ENCODE peak calls at places on chromosomes 12 and 14, in five cellular contexts. F is IMR-90, I is H9, S is mesendoderm, L is neuronal stem cell. E is an unnamed sample. For H3K79me1, the result is how much of the 10 kb centered on the place peaks cover.

GRCh38 chr12:60266381-60266852 is 670.6 kb downstream of the SLC16A7 start:
- DNase-seq in F (peak), I (no peak), S (no peak), L (no peak), E (peak)

GRCh38 chr12:50482566-50482965 is 22.2 kb upstream of the DIP2B start:
- DNase-seq in F (peak), I (no peak), S (no peak), L (no peak), E (no peak)

GRCh38 chr12:85993746-85994145 is 119.7 kb downstream of the NTS start:
- DNase-seq in F (no peak), I (no peak), S (no peak), L (no peak), E (no peak)

GRCh38 chr14:22510527-22511110 is 78.4 kb downstream of the DAD1 start:
- DNase-seq in F (peak), I (no peak), S (no peak), L (no peak), E (peak)

GRCh38 chr12:25208554-25208953 is 13.5 kb downstream of the ETFRF1 start:
- DNase-seq in F (no peak), I (no peak), S (peak), L (no peak), E (no peak)

GRCh38 chr14:101709962-101710891 is 51.3 kb upstream of the PPP2R5C start:
- DNase-seq in F (no peak), I (peak), S (peak), L (no peak), E (no peak)

GRCh38 chr14:87181288-87181687 is 811.7 kb downstream of the GALC start:
- DNase-seq in F (no peak), I (no peak), S (no peak), L (no peak), E (no peak)

GRCh38 chr12:58888131-58888783 is 32.0 kb downstream of the LRIG3 start:
- DNase-seq in F (peak), I (no peak), S (no peak), L (no peak), E (no peak)

GRCh38 chr12:77644915-77645605 is 185.6 kb upstream of the NAV3 start:
- DNase-seq in F (no peak), I (no peak), S (peak), L (no peak), E (no peak)

GRCh38 chr12:52612431-52613290 is 5.7 kb downstream of the KRT73 start:
- DNase-seq in F (no peak), I (no peak), S (peak), L (no peak), E (no peak)

GRCh38 chr14:87102979-87103378 is 890.0 kb downstream of the GALC start:
- DNase-seq in F (peak), I (no peak), S (peak), L (no peak), E (peak)

GRCh38 chr12:109222062-109222461 is 87.0 kb downstream of the FOXN4 start:
- DNase-seq in F (no peak), I (no peak), S (no peak), L (no peak), E (no peak)

GRCh38 chr12:55715169-55715764 is 579 bp upstream of the BLOC1S1 start:
- DNase-seq in F (no peak), I (no peak), S (peak), L (no peak), E (no peak)

GRCh38 chr12:116201908-116202307 is 75.6 kb downstream of the MED13L start:
- DNase-seq in F (peak), I (no peak), S (no peak), L (no peak), E (no peak)

GRCh38 chr12:128617304-128617833 is 206.4 kb downstream of the SLC15A4 start:
- DNase-seq in F (no peak), I (no peak), S (no peak), L (no peak), E (no peak)

GRCh38 chr14:54187439-54187838 is 209.4 kb upstream of the CDKN3 start:
- DNase-seq in F (no peak), I (no peak), S (peak), L (no peak), E (peak)

GRCh38 chr12:91388573-91388972 is 206.0 kb upstream of the DCN start:
- DNase-seq in F (no peak), I (no peak), S (no peak), L (no peak), E (no peak)

GRCh38 chr12:23204933-23205778 is 580.2 kb downstream of the ETNK1 start:
- DNase-seq in F (peak), I (no peak), S (peak), L (peak), E (peak)

GRCh38 chr14:74579447-74580274 is 32.4 kb downstream of the LTBP2 start:
- DNase-seq in F (peak), I (no peak), S (no peak), L (no peak), E (peak)

GRCh38 chr12:9869307-9870161 is at the start of gene CLEC2B:
- DNase-seq in F (peak), I (no peak), S (no peak), L (no peak), E (peak)

GRCh38 chr14:52391866-52392600 is 77.9 kb downstream of the PTGER2 start:
- DNase-seq in F (peak), I (no peak), S (no peak), L (no peak), E (no peak)

GRCh38 chr12:106248849-106249371 is 1.1 kb upstream of the CKAP4 start:
- DNase-seq in F (peak), I (no peak), S (no peak), L (no peak), E (peak)

GRCh38 chr12:125143491-125143890 is 78.3 kb downstream of the AACS start:
- DNase-seq in F (peak), I (no peak), S (peak), L (no peak), E (peak)

GRCh38 chr14:86847176-86847575 is 1145.8 kb downstream of the GALC start:
- DNase-seq in F (peak), I (no peak), S (no peak), L (no peak), E (peak)

GRCh38 chr14:38206689-38207088 is 1.0 kb upstream of the SSTR1 start:
- DNase-seq in F (no peak), I (no peak), S (no peak), L (no peak), E (no peak)

GRCh38 chr12:62899568-62900390 is 35.2 kb downstream of the PPM1H start:
- DNase-seq in F (no peak), I (no peak), S (no peak), L (no peak), E (no peak)

DNA sequence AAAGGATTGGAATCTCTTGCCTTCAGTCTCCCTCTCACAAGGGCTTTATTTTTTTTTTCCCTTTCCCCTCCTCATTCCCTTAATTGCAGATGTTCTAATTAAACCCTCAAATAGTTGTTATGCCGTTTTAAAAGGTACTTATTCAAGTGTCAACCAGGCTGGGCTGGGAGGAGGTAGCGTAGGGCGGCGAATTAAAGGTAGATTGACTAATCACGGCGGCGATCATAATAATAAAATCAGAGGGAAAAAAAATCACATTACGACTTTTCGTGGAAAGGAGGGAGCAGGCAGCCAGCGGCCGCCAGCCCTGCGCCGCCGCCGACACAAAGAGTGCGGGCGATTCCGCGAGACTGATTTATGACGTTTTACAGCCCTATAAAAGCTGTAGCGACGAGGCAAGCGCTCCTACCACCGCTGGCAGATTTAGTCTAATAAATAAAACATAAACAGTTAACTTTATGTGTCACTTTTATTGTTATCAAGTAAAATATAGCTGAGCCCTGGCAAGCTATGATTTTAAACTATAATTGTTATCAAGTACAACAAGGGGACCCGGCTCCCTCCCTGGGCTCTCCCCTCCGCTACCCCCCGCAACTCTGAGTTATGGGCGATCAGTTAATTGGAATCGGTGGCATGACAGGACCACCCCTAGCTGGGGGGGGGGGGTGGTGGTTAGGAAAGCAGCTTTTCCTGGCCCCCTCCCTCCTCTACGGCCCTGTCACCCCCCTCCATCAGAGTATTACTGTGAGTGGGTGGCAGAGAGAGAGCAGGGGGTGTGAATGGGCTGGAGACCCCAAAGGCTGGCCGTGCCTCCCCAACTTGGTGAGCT is 1.5 kb upstream of the HOXC4 start:
- DNase-seq in F (no peak), I (no peak), S (no peak), L (no peak), E (peak)
- H2AK5ac ChIP-seq in F (no peak), I (no peak), S (no peak), L (no peak), E (no peak)

DNA sequence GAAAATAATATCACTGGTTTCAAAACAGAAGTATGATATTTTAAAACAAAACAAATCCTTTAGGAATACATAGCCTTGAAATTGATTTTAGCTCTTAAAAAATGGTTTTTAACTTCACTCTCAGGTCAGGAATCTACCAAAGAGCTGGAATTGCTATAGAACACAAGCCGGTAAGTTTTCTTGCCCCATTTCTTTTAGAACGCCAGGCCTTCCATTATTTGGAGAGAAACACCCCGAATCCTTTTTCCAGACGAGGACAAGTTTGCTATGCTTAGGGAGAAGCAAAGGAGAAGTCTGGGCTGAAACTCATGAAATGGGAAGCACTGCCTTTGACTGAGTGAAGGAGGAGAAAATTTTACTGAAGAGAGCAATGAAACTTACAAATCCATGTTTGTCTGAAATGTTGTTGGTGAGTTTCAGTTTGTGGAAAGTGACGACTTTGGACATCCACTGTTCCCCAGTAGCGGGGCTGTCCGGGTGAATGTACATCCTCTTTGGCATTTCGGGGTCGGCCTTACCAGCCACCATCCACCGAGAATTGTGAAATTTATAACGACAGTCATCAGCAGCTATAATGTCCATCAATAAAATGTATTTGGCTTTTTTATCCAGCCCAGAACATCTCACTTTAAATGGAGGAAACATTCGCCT is 3.4 kb downstream of the TBX3 start:
- DNase-seq in F (no peak), I (no peak), S (no peak), L (no peak), E (peak)
- H3K79me1 ChIP-seq in F (under half), I (under half), S (under half), L (under half), E (under half)

GRCh38 chr14:64756712-64757111 is 52.5 kb downstream of the PLEKHG3 start:
- DNase-seq in F (no peak), I (no peak), S (no peak), L (no peak), E (no peak)
- H3K9ac ChIP-seq in F (no peak), I (no peak), S (no peak), L (no peak), E (no peak)

GRCh38 chr12:100790558-100790957 is 4.0 kb upstream of the ANO4 start:
- DNase-seq in F (no peak), I (no peak), S (no peak), L (no peak), E (no peak)

GRCh38 chr12:100789975-100790374 is 4.6 kb upstream of the ANO4 start:
- DNase-seq in F (no peak), I (no peak), S (no peak), L (no peak), E (no peak)

GRCh38 chr12:100794441-100795192 is at the start of gene ANO4:
- DNase-seq in F (peak), I (peak), S (peak), L (no peak), E (peak)

GRCh38 chr12:100793182-100793581 is 1.4 kb upstream of the ANO4 start:
- DNase-seq in F (peak), I (no peak), S (peak), L (no peak), E (peak)

GRCh38 chr12:100789146-100789545 is 5.4 kb upstream of the ANO4 start:
- DNase-seq in F (peak), I (no peak), S (peak), L (no peak), E (peak)
- H2AK5ac ChIP-seq in F (no peak), I (no peak), S (no peak), L (no peak), E (no peak)

GRCh38 chr14:61558271-61558670 is 137.0 kb upstream of the HIF1A start:
- DNase-seq in F (no peak), I (no peak), S (no peak), L (no peak), E (no peak)
- H3K79me1 ChIP-seq in F (under half), I (under half), S (under half), L (under half), E (under half)

DNA sequence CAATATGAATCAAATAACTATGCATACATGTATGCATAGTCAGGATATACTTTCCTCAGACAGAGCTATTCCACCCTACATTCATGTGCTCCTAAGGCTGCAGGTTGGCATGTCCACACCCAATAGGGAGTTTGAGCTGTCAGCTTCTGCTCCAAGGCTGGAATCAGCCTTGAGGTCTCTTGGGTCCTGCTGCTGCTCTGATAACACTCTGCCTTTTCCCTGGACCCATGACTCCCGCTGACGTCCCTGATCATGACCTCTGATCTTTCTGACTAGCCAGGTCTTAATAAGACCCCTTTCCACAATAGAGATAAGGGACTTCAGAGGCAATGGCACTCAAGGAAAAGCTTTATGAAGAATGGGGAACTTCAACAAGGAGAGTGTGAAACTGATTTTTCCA is 5.7 kb downstream of the PITPNM2 start:
- DNase-seq in F (no peak), I (no peak), S (no peak), L (no peak), E (no peak)
- H3K9ac ChIP-seq in F (no peak), I (no peak), S (no peak), L (no peak), E (no peak)

GRCh38 chr12:11540615-11541014 is 108.9 kb upstream of the ETV6 start:
- DNase-seq in F (no peak), I (no peak), S (no peak), L (no peak), E (no peak)
- H2AK5ac ChIP-seq in F (no peak), I (no peak), S (no peak), L (no peak), E (no peak)